ENCODE peak calls at places on chromosomes 6 and 20, in ten cellular contexts. U is GM23248, T is SK-N-SH, D is DND-41, H is fibroblast of lung, P is GM23338, N is PC-3, V is mammary epithelial cell, L is K562, R is hepatocyte. A is an unnamed sample.
A peak's percentile ranks its signal among the peaks of the same experiment; 100 is the strongest.

GRCh38 chr20:4453369-4453768 is 268.3 kb upstream of the PRND start:
- DNase-seq in T (no peak), R (no peak), H (no peak), D (no peak), U (no peak), L (no peak), P (no peak), V (no peak), N (no peak), A (no peak)

GRCh38 chr6:72316675-72317380 is 305.0 kb upstream of the KCNQ5 start:
- DNase-seq in V (no peak), P (no peak), U (no peak), N (no peak), D (no peak), T (no peak), H (no peak), L (no peak), R (no peak), A (no peak)

GRCh38 chr6:46191961-46192360 is 21.2 kb upstream of the ENPP5 start:
- DNase-seq in H (peak; percentile 94), D (no peak), N (peak; percentile 84), L (no peak), T (no peak), R (no peak), P (no peak), U (peak; percentile 93), V (peak; percentile 85), A (no peak)

GRCh38 chr6:158043586-158044524 is 62.2 kb downstream of the SYNJ2 start:
- DNase-seq in U (peak; percentile 49), V (no peak), N (no peak), L (no peak), R (peak; percentile 32), H (no peak), P (no peak), D (no peak), T (no peak), A (no peak)

GRCh38 chr6:170106906-170107525 is 183.9 kb downstream of the DLL1 start:
- DNase-seq in R (no peak), H (no peak), D (no peak), P (no peak), N (no peak), U (no peak), L (no peak), V (no peak), T (peak; percentile 10), A (no peak)

GRCh38 chr20:278607-279571 is 11.7 kb downstream of the C20orf96 start:
- DNase-seq in L (no peak), R (no peak), V (no peak), N (no peak), D (no peak), P (peak; percentile 90), H (no peak), U (peak; percentile 77), T (no peak), A (no peak)

GRCh38 chr20:62136283-62137091 is 6.7 kb downstream of the PSMA7 start:
- DNase-seq in D (peak; percentile 73), R (peak; percentile 82), P (peak; percentile 85), N (peak; percentile 82), U (peak; percentile 81), H (peak; percentile 54), T (peak; percentile 78), V (peak; percentile 43), L (peak; percentile 74), A (peak; percentile 81)

GRCh38 chr6:49892280-49892679 is 25.9 kb upstream of the CRISP1 start:
- DNase-seq in R (no peak), V (no peak), L (peak; percentile 49), P (no peak), T (no peak), N (no peak), U (no peak), H (no peak), D (no peak), A (no peak)

GRCh38 chr20:18679020-18679419 is 91.2 kb downstream of the DTD1 start:
- DNase-seq in U (peak; percentile 4), D (no peak), V (peak; percentile 18), T (no peak), P (peak; percentile 71), N (no peak), R (no peak), H (peak; percentile 42), L (no peak), A (no peak)

GRCh38 chr6:30749554-30750378 is 5.4 kb upstream of the IER3 start:
- DNase-seq in D (no peak), N (peak; percentile 96), U (no peak), H (no peak), L (no peak), R (peak; percentile 87), V (peak; percentile 89), T (no peak), P (no peak), A (no peak)

GRCh38 chr6:4299476-4299875 is 164.1 kb upstream of the ECI2 start:
- DNase-seq in N (peak; percentile 57), D (no peak), H (no peak), V (peak; percentile 88), R (no peak), L (no peak), T (no peak), U (peak; percentile 32), P (no peak), A (no peak)

GRCh38 chr6:16812993-16813392 is 51.7 kb upstream of the ATXN1 start:
- DNase-seq in D (no peak), U (no peak), N (no peak), R (no peak), T (no peak), V (no peak), H (no peak), P (no peak), L (no peak), A (no peak)

GRCh38 chr20:62700261-62700925 is 8.2 kb upstream of the NTSR1 start:
- DNase-seq in P (no peak), T (no peak), D (no peak), V (no peak), L (no peak), U (no peak), H (no peak), R (no peak), N (no peak), A (no peak)

GRCh38 chr6:42352856-42353564 is 98.7 kb downstream of the TRERF1 start:
- DNase-seq in L (no peak), P (no peak), U (peak; percentile 91), D (no peak), T (no peak), V (peak; percentile 52), N (peak; percentile 74), H (peak; percentile 70), R (no peak), A (no peak)
- H3K79me2 ChIP-seq in L (no peaks in the 10 kb centered on the region), P (peaks cover 28% of the 10 kb centered on the region), U (peaks cover 6% of the 10 kb centered on the region), D (no peaks in the 10 kb centered on the region), T (no peaks in the 10 kb centered on the region), V (no peaks in the 10 kb centered on the region), N (no peaks in the 10 kb centered on the region), H (peaks cover 9% of the 10 kb centered on the region), R (no peaks in the 10 kb centered on the region), A (no peaks in the 10 kb centered on the region)

GRCh38 chr6:146339716-146340115 is 203.9 kb upstream of the RAB32 start:
- DNase-seq in H (peak; percentile 83), N (peak; percentile 51), P (no peak), T (no peak), L (no peak), D (no peak), V (no peak), U (no peak), R (peak; percentile 27), A (no peak)

GRCh38 chr6:146345582-146345981 is 198.1 kb upstream of the RAB32 start:
- DNase-seq in R (no peak), H (no peak), V (no peak), L (no peak), P (peak; percentile 8), U (no peak), D (no peak), T (no peak), N (no peak), A (no peak)

GRCh38 chr6:146347090-146347489 is 196.5 kb upstream of the RAB32 start:
- DNase-seq in N (no peak), U (no peak), H (no peak), L (no peak), R (no peak), P (no peak), T (no peak), V (no peak), D (no peak), A (no peak)

GRCh38 chr6:146337376-146337775 is 206.3 kb upstream of the RAB32 start:
- DNase-seq in L (no peak), R (no peak), N (no peak), P (no peak), H (peak; percentile 18), V (no peak), D (no peak), U (no peak), T (no peak), A (no peak)

GRCh38 chr6:146341498-146342230 is 202.0 kb upstream of the RAB32 start:
- DNase-seq in L (no peak), T (no peak), N (no peak), D (no peak), P (no peak), H (peak; percentile 58), R (no peak), U (no peak), V (no peak), A (no peak)
- H3K79me2 ChIP-seq in L (no peaks in the 10 kb centered on the region), T (no peaks in the 10 kb centered on the region), N (no peaks in the 10 kb centered on the region), D (no peaks in the 10 kb centered on the region), P (no peaks in the 10 kb centered on the region), H (no peaks in the 10 kb centered on the region), R (no peaks in the 10 kb centered on the region), U (no peaks in the 10 kb centered on the region), V (no peaks in the 10 kb centered on the region), A (no peaks in the 10 kb centered on the region)

GRCh38 chr6:118646977-118647376 is 4.4 kb downstream of the CEP85L start:
- DNase-seq in R (no peak), U (no peak), V (no peak), H (no peak), N (no peak), P (no peak), L (no peak), T (no peak), D (no peak), A (no peak)

GRCh38 chr6:118644007-118644406 is 7.4 kb downstream of the CEP85L start:
- DNase-seq in P (no peak), L (no peak), V (no peak), N (no peak), D (no peak), R (no peak), U (peak; percentile 67), H (peak; percentile 55), T (no peak), A (no peak)

GRCh38 chr6:118648866-118649554 is 2.4 kb downstream of the CEP85L start:
- DNase-seq in L (no peak), N (no peak), U (peak; percentile 12), R (no peak), D (no peak), V (no peak), H (no peak), T (no peak), P (no peak), A (no peak)

GRCh38 chr6:118641042-118641441 is 10.3 kb downstream of the CEP85L start:
- DNase-seq in V (no peak), L (no peak), R (no peak), H (no peak), P (no peak), T (no peak), N (no peak), U (no peak), D (no peak), A (no peak)

GRCh38 chr6:118645395-118645794 is 6.0 kb downstream of the CEP85L start:
- DNase-seq in L (no peak), N (no peak), T (no peak), H (no peak), V (no peak), D (no peak), P (no peak), U (no peak), R (no peak), A (no peak)
- H3K79me2 ChIP-seq in L (peaks cover 63% of the 10 kb centered on the region), N (peaks cover 64% of the 10 kb centered on the region), T (peaks cover 93% of the 10 kb centered on the region), H (peaks cover 96% of the 10 kb centered on the region), V (peaks cover 98% of the 10 kb centered on the region), D (peaks cover 100% of the 10 kb centered on the region), P (peaks cover 64% of the 10 kb centered on the region), U (peaks cover 100% of the 10 kb centered on the region), R (peaks cover 98% of the 10 kb centered on the region), A (no peaks in the 10 kb centered on the region)

GRCh38 chr6:324116-324728 is 31.9 kb downstream of the DUSP22 start:
- DNase-seq in T (no peak), H (no peak), N (no peak), L (no peak), V (no peak), P (no peak), D (no peak), U (no peak), R (no peak), A (no peak)
- H3K79me2 ChIP-seq in T (no peaks in the 10 kb centered on the region), H (no peaks in the 10 kb centered on the region), N (no peaks in the 10 kb centered on the region), L (no peaks in the 10 kb centered on the region), V (peaks cover 3% of the 10 kb centered on the region), P (peaks cover 5% of the 10 kb centered on the region), D (no peaks in the 10 kb centered on the region), U (no peaks in the 10 kb centered on the region), R (peaks cover 11% of the 10 kb centered on the region), A (no peaks in the 10 kb centered on the region)

A was measured in trophoblast cell.